ENCODE peak calls at places on chromosomes 7 and 10, in four cellular contexts. One of them, this sample, is unnamed.

GRCh38 chr7:1965579-1966294 is 267.0 kb downstream of the MAD1L1 start:
- DNase-seq in Peyer's patch: no peak
- DNase-seq in activated CD4-positive, alpha-beta T cell treated with anti-CD3 and anti-CD28 coated beads for 48 hours: no peak
- DNase-seq in fibroblast of pulmonary artery: no peak
- DNase-seq in this sample: no peak

GRCh38 chr7:100079024-100079560 is 2.4 kb downstream of the ZNF3 start:
- DNase-seq in Peyer's patch: peak; percentile 86
- DNase-seq in activated CD4-positive, alpha-beta T cell treated with anti-CD3 and anti-CD28 coated beads for 48 hours: no peak
- DNase-seq in fibroblast of pulmonary artery: no peak
- DNase-seq in this sample: no peak

GRCh38 chr10:100057948-100058347 is 23.7 kb downstream of the CPN1 start:
- DNase-seq in Peyer's patch: no peak
- DNase-seq in activated CD4-positive, alpha-beta T cell treated with anti-CD3 and anti-CD28 coated beads for 48 hours: no peak
- DNase-seq in fibroblast of pulmonary artery: no peak
- DNase-seq in this sample: no peak

GRCh38 chr10:107492389-107492788 is 327.9 kb upstream of the SORCS1 start:
- DNase-seq in Peyer's patch: no peak
- DNase-seq in activated CD4-positive, alpha-beta T cell treated with anti-CD3 and anti-CD28 coated beads for 48 hours: no peak
- DNase-seq in fibroblast of pulmonary artery: no peak
- DNase-seq in this sample: no peak

GRCh38 chr10:62853710-62854109 is 37.5 kb upstream of the EGR2 start:
- DNase-seq in Peyer's patch: no peak
- DNase-seq in activated CD4-positive, alpha-beta T cell treated with anti-CD3 and anti-CD28 coated beads for 48 hours: peak; percentile 75
- DNase-seq in fibroblast of pulmonary artery: no peak
- DNase-seq in this sample: no peak

GRCh38 chr7:52959878-52960660 is 75.4 kb upstream of the POM121L12 start:
- DNase-seq in Peyer's patch: no peak
- DNase-seq in activated CD4-positive, alpha-beta T cell treated with anti-CD3 and anti-CD28 coated beads for 48 hours: no peak
- DNase-seq in fibroblast of pulmonary artery: no peak
- DNase-seq in this sample: no peak

GRCh38 chr7:99024066-99024465 is 119.8 kb downstream of the SMURF1 start:
- DNase-seq in Peyer's patch: no peak
- DNase-seq in activated CD4-positive, alpha-beta T cell treated with anti-CD3 and anti-CD28 coated beads for 48 hours: no peak
- DNase-seq in fibroblast of pulmonary artery: no peak
- DNase-seq in this sample: no peak

GRCh38 chr10:11448545-11449244 is 162.8 kb downstream of the USP6NL start:
- DNase-seq in Peyer's patch: no peak
- DNase-seq in activated CD4-positive, alpha-beta T cell treated with anti-CD3 and anti-CD28 coated beads for 48 hours: no peak
- DNase-seq in fibroblast of pulmonary artery: no peak
- DNase-seq in this sample: no peak

GRCh38 chr7:28748934-28749584 is 209.1 kb downstream of the TRIL start:
- DNase-seq in Peyer's patch: no peak
- DNase-seq in activated CD4-positive, alpha-beta T cell treated with anti-CD3 and anti-CD28 coated beads for 48 hours: peak; percentile 2
- DNase-seq in fibroblast of pulmonary artery: peak; percentile 43
- DNase-seq in this sample: peak; percentile 4

GRCh38 chr10:83167081-83167480 is 972.2 kb upstream of the GHITM start:
- DNase-seq in Peyer's patch: no peak
- DNase-seq in activated CD4-positive, alpha-beta T cell treated with anti-CD3 and anti-CD28 coated beads for 48 hours: no peak
- DNase-seq in fibroblast of pulmonary artery: no peak
- DNase-seq in this sample: no peak

GRCh38 chr7:42385912-42386311 is 148.9 kb upstream of the GLI3 start:
- DNase-seq in Peyer's patch: no peak
- DNase-seq in activated CD4-positive, alpha-beta T cell treated with anti-CD3 and anti-CD28 coated beads for 48 hours: no peak
- DNase-seq in fibroblast of pulmonary artery: peak; percentile 3
- DNase-seq in this sample: no peak

GRCh38 chr10:3781458-3782098 is 3.4 kb downstream of the KLF6 start:
- DNase-seq in Peyer's patch: peak; percentile 87
- DNase-seq in activated CD4-positive, alpha-beta T cell treated with anti-CD3 and anti-CD28 coated beads for 48 hours: peak; percentile 58
- DNase-seq in fibroblast of pulmonary artery: peak; percentile 75
- DNase-seq in this sample: peak; percentile 69

GRCh38 chr7:1045038-1045726 is 836 bp downstream of the GPR146 start:
- DNase-seq in Peyer's patch: no peak
- DNase-seq in activated CD4-positive, alpha-beta T cell treated with anti-CD3 and anti-CD28 coated beads for 48 hours: no peak
- DNase-seq in fibroblast of pulmonary artery: no peak
- DNase-seq in this sample: no peak

GRCh38 chr10:639751-640672 is 49.5 kb downstream of the DIP2C start:
- DNase-seq in Peyer's patch: no peak
- DNase-seq in activated CD4-positive, alpha-beta T cell treated with anti-CD3 and anti-CD28 coated beads for 48 hours: no peak
- DNase-seq in fibroblast of pulmonary artery: no peak
- DNase-seq in this sample: no peak

GRCh38 chr10:75034131-75034512 is 77.3 kb upstream of the SAMD8 start:
- DNase-seq in Peyer's patch: no peak
- DNase-seq in activated CD4-positive, alpha-beta T cell treated with anti-CD3 and anti-CD28 coated beads for 48 hours: peak; percentile 72
- DNase-seq in fibroblast of pulmonary artery: no peak
- DNase-seq in this sample: no peak

GRCh38 chr10:96450514-96451207 is 63.1 kb downstream of the TLL2 start:
- DNase-seq in Peyer's patch: no peak
- DNase-seq in activated CD4-positive, alpha-beta T cell treated with anti-CD3 and anti-CD28 coated beads for 48 hours: no peak
- DNase-seq in fibroblast of pulmonary artery: no peak
- DNase-seq in this sample: no peak

GRCh38 chr7:55439627-55440026 is 74.5 kb downstream of the LANCL2 start:
- DNase-seq in Peyer's patch: no peak
- DNase-seq in activated CD4-positive, alpha-beta T cell treated with anti-CD3 and anti-CD28 coated beads for 48 hours: no peak
- DNase-seq in fibroblast of pulmonary artery: no peak
- DNase-seq in this sample: peak; percentile 70

GRCh38 chr10:63164045-63164722 is 31.1 kb downstream of the NRBF2 start:
- DNase-seq in Peyer's patch: no peak
- DNase-seq in activated CD4-positive, alpha-beta T cell treated with anti-CD3 and anti-CD28 coated beads for 48 hours: no peak
- DNase-seq in fibroblast of pulmonary artery: peak; percentile 78
- DNase-seq in this sample: no peak

GRCh38 chr7:40815512-40815911 is 680.7 kb downstream of the SUGCT start:
- DNase-seq in Peyer's patch: no peak
- DNase-seq in activated CD4-positive, alpha-beta T cell treated with anti-CD3 and anti-CD28 coated beads for 48 hours: no peak
- DNase-seq in fibroblast of pulmonary artery: peak; percentile 51
- DNase-seq in this sample: no peak

GRCh38 chr7:29243777-29244655 is 49.4 kb downstream of the CHN2 start:
- DNase-seq in Peyer's patch: peak; percentile 55
- DNase-seq in activated CD4-positive, alpha-beta T cell treated with anti-CD3 and anti-CD28 coated beads for 48 hours: peak; percentile 73
- DNase-seq in fibroblast of pulmonary artery: no peak
- DNase-seq in this sample: no peak

GRCh38 chr10:13078912-13079775 is 20.8 kb upstream of the OPTN start:
- DNase-seq in Peyer's patch: no peak
- DNase-seq in activated CD4-positive, alpha-beta T cell treated with anti-CD3 and anti-CD28 coated beads for 48 hours: no peak
- DNase-seq in fibroblast of pulmonary artery: no peak
- DNase-seq in this sample: no peak

GRCh38 chr7:97064972-97065587 is 40.4 kb upstream of the DLX5 start:
- DNase-seq in Peyer's patch: peak; percentile 54
- DNase-seq in activated CD4-positive, alpha-beta T cell treated with anti-CD3 and anti-CD28 coated beads for 48 hours: no peak
- DNase-seq in fibroblast of pulmonary artery: peak; percentile 70
- DNase-seq in this sample: peak; percentile 25

GRCh38 chr7:18201349-18201748 is 173.7 kb upstream of the PRPS1L1 start:
- DNase-seq in Peyer's patch: no peak
- DNase-seq in activated CD4-positive, alpha-beta T cell treated with anti-CD3 and anti-CD28 coated beads for 48 hours: no peak
- DNase-seq in fibroblast of pulmonary artery: no peak
- DNase-seq in this sample: no peak

GRCh38 chr7:36468361-36469140 is 78.9 kb downstream of the ANLN start:
- DNase-seq in Peyer's patch: no peak
- DNase-seq in activated CD4-positive, alpha-beta T cell treated with anti-CD3 and anti-CD28 coated beads for 48 hours: no peak
- DNase-seq in fibroblast of pulmonary artery: no peak
- DNase-seq in this sample: no peak

GRCh38 chr10:30413996-30414576 is 19.9 kb upstream of the MAP3K8 start:
- DNase-seq in Peyer's patch: no peak
- DNase-seq in activated CD4-positive, alpha-beta T cell treated with anti-CD3 and anti-CD28 coated beads for 48 hours: no peak
- DNase-seq in fibroblast of pulmonary artery: peak; percentile 87
- DNase-seq in this sample: peak; percentile 45

GRCh38 chr10:66538352-66538751 is 387.5 kb upstream of the LRRTM3 start:
- DNase-seq in Peyer's patch: no peak
- DNase-seq in activated CD4-positive, alpha-beta T cell treated with anti-CD3 and anti-CD28 coated beads for 48 hours: no peak
- DNase-seq in fibroblast of pulmonary artery: no peak
- DNase-seq in this sample: no peak

GRCh38 chr7:101606176-101606923 is 22.7 kb downstream of the MYL10 start:
- DNase-seq in Peyer's patch: no peak
- DNase-seq in activated CD4-positive, alpha-beta T cell treated with anti-CD3 and anti-CD28 coated beads for 48 hours: no peak
- DNase-seq in fibroblast of pulmonary artery: no peak
- DNase-seq in this sample: no peak

GRCh38 chr10:80132299-80133139 is at the start of gene PLAC9:
- DNase-seq in Peyer's patch: no peak
- DNase-seq in activated CD4-positive, alpha-beta T cell treated with anti-CD3 and anti-CD28 coated beads for 48 hours: no peak
- DNase-seq in fibroblast of pulmonary artery: peak; percentile 52
- DNase-seq in this sample: no peak

GRCh38 chr10:122163182-122164027 is 107.7 kb upstream of the BTBD16 start:
- DNase-seq in Peyer's patch: no peak
- DNase-seq in activated CD4-positive, alpha-beta T cell treated with anti-CD3 and anti-CD28 coated beads for 48 hours: peak; percentile 11
- DNase-seq in fibroblast of pulmonary artery: no peak
- DNase-seq in this sample: no peak

GRCh38 chr7:20199015-20199737 is 18.0 kb downstream of the MACC1 start:
- DNase-seq in Peyer's patch: peak; percentile 84
- DNase-seq in activated CD4-positive, alpha-beta T cell treated with anti-CD3 and anti-CD28 coated beads for 48 hours: no peak
- DNase-seq in fibroblast of pulmonary artery: peak; percentile 76
- DNase-seq in this sample: no peak

GRCh38 chr10:98267894-98268693 is at the start of gene LOXL4:
- DNase-seq in Peyer's patch: no peak
- DNase-seq in activated CD4-positive, alpha-beta T cell treated with anti-CD3 and anti-CD28 coated beads for 48 hours: no peak
- DNase-seq in fibroblast of pulmonary artery: peak; percentile 7
- DNase-seq in this sample: peak; percentile 54

GRCh38 chr10:73997479-73997805 is 474 bp upstream of the VCL start:
- DNase-seq in Peyer's patch: peak; percentile 90
- DNase-seq in activated CD4-positive, alpha-beta T cell treated with anti-CD3 and anti-CD28 coated beads for 48 hours: peak; percentile 78
- DNase-seq in fibroblast of pulmonary artery: no peak
- DNase-seq in this sample: no peak

GRCh38 chr10:85666106-85666505 is 700.5 kb downstream of the GRID1 start:
- DNase-seq in Peyer's patch: no peak
- DNase-seq in activated CD4-positive, alpha-beta T cell treated with anti-CD3 and anti-CD28 coated beads for 48 hours: no peak
- DNase-seq in fibroblast of pulmonary artery: no peak
- DNase-seq in this sample: no peak

GRCh38 chr10:89706011-89706410 is 4.6 kb downstream of the KIF20B start:
- DNase-seq in Peyer's patch: no peak
- DNase-seq in activated CD4-positive, alpha-beta T cell treated with anti-CD3 and anti-CD28 coated beads for 48 hours: no peak
- DNase-seq in fibroblast of pulmonary artery: no peak
- DNase-seq in this sample: no peak

GRCh38 chr7:68684246-68684850 is 913.9 kb upstream of the AUTS2 start:
- DNase-seq in Peyer's patch: no peak
- DNase-seq in activated CD4-positive, alpha-beta T cell treated with anti-CD3 and anti-CD28 coated beads for 48 hours: no peak
- DNase-seq in fibroblast of pulmonary artery: peak; percentile 54
- DNase-seq in this sample: no peak

GRCh38 chr10:11165591-11166543 is 148.2 kb downstream of the CELF2 start:
- DNase-seq in Peyer's patch: peak; percentile 91
- DNase-seq in activated CD4-positive, alpha-beta T cell treated with anti-CD3 and anti-CD28 coated beads for 48 hours: peak; percentile 79
- DNase-seq in fibroblast of pulmonary artery: peak; percentile 19
- DNase-seq in this sample: peak; percentile 79

GRCh38 chr10:4617626-4618025 is 208.4 kb upstream of the AKR1E2 start:
- DNase-seq in Peyer's patch: no peak
- DNase-seq in activated CD4-positive, alpha-beta T cell treated with anti-CD3 and anti-CD28 coated beads for 48 hours: no peak
- DNase-seq in fibroblast of pulmonary artery: no peak
- DNase-seq in this sample: no peak

GRCh38 chr10:32437334-32437733 is 8.6 kb upstream of the CCDC7 start:
- DNase-seq in Peyer's patch: no peak
- DNase-seq in activated CD4-positive, alpha-beta T cell treated with anti-CD3 and anti-CD28 coated beads for 48 hours: no peak
- DNase-seq in fibroblast of pulmonary artery: no peak
- DNase-seq in this sample: no peak

GRCh38 chr7:144830024-144830785 is 5.6 kb downstream of the TPK1 start:
- DNase-seq in Peyer's patch: peak; percentile 77
- DNase-seq in activated CD4-positive, alpha-beta T cell treated with anti-CD3 and anti-CD28 coated beads for 48 hours: no peak
- DNase-seq in fibroblast of pulmonary artery: no peak
- DNase-seq in this sample: no peak